ENCODE peak calls at places on chromosome 16, in nine cellular contexts. One of them, this sample, is unnamed.

GRCh38 chr16:47886631-47887415 is 269.0 kb downstream of the ABCC12 start:
- DNase-seq in progenitor cell of endocrine pancreas: no peak
- DNase-seq in activated T-cell treated with anti-CD3 and anti-CD28 coated beads, Interleukin-2, amount 50 U/mL, for 72 hours: no peak
- DNase-seq in HuH-7.5: no peak
- DNase-seq in activated CD4-positive, CD25-positive, alpha-beta regulatory T cell: no peak
- DNase-seq in LoVo: no peak
- DNase-seq in foreskin melanocyte: no peak
- DNase-seq in SW480: no peak
- DNase-seq in cardiac muscle cell: no peak
- DNase-seq in this sample: no peak

GRCh38 chr16:50742521-50743150 is 750 bp downstream of the CYLD start:
- DNase-seq in LoVo: no peak
- DNase-seq in progenitor cell of endocrine pancreas: peak; percentile 29
- DNase-seq in HuH-7.5: peak; percentile 19
- DNase-seq in foreskin melanocyte: no peak
- DNase-seq in activated T-cell treated with anti-CD3 and anti-CD28 coated beads, Interleukin-2, amount 50 U/mL, for 72 hours: peak; percentile 60
- DNase-seq in SW480: peak; percentile 18
- DNase-seq in activated CD4-positive, CD25-positive, alpha-beta regulatory T cell: peak; percentile 22
- DNase-seq in cardiac muscle cell: peak; percentile 31
- DNase-seq in this sample: no peak

GRCh38 chr16:89360760-89361435 is 129.5 kb downstream of the ANKRD11 start:
- DNase-seq in LoVo: no peak
- DNase-seq in cardiac muscle cell: no peak
- DNase-seq in activated CD4-positive, CD25-positive, alpha-beta regulatory T cell: peak; percentile 59
- DNase-seq in activated T-cell treated with anti-CD3 and anti-CD28 coated beads, Interleukin-2, amount 50 U/mL, for 72 hours: peak; percentile 81
- DNase-seq in foreskin melanocyte: no peak
- DNase-seq in SW480: no peak
- DNase-seq in progenitor cell of endocrine pancreas: no peak
- DNase-seq in HuH-7.5: no peak
- DNase-seq in this sample: no peak

GRCh38 chr16:52912565-52913173 is 140.0 kb downstream of the CHD9NB start:
- DNase-seq in HuH-7.5: peak; percentile 20
- DNase-seq in LoVo: peak; percentile 55
- DNase-seq in activated T-cell treated with anti-CD3 and anti-CD28 coated beads, Interleukin-2, amount 50 U/mL, for 72 hours: peak; percentile 38
- DNase-seq in activated CD4-positive, CD25-positive, alpha-beta regulatory T cell: no peak
- DNase-seq in foreskin melanocyte: peak; percentile 48
- DNase-seq in progenitor cell of endocrine pancreas: peak; percentile 61
- DNase-seq in cardiac muscle cell: peak; percentile 65
- DNase-seq in SW480: peak; percentile 59
- DNase-seq in this sample: peak; percentile 14

GRCh38 chr16:21277927-21278706 is at the start of gene CRYM:
- DNase-seq in progenitor cell of endocrine pancreas: peak; percentile 67
- DNase-seq in SW480: peak; percentile 63
- DNase-seq in LoVo: peak; percentile 69
- DNase-seq in activated CD4-positive, CD25-positive, alpha-beta regulatory T cell: no peak
- DNase-seq in activated T-cell treated with anti-CD3 and anti-CD28 coated beads, Interleukin-2, amount 50 U/mL, for 72 hours: peak; percentile 66
- DNase-seq in cardiac muscle cell: peak; percentile 39
- DNase-seq in foreskin melanocyte: no peak
- DNase-seq in HuH-7.5: peak; percentile 60
- DNase-seq in this sample: no peak

GRCh38 chr16:21664801-21665492 is 1.2 kb downstream of the OTOA start:
- DNase-seq in SW480: no peak
- DNase-seq in progenitor cell of endocrine pancreas: no peak
- DNase-seq in LoVo: no peak
- DNase-seq in HuH-7.5: no peak
- DNase-seq in foreskin melanocyte: no peak
- DNase-seq in cardiac muscle cell: no peak
- DNase-seq in activated CD4-positive, CD25-positive, alpha-beta regulatory T cell: no peak
- DNase-seq in activated T-cell treated with anti-CD3 and anti-CD28 coated beads, Interleukin-2, amount 50 U/mL, for 72 hours: no peak
- DNase-seq in this sample: no peak

GRCh38 chr16:74275031-74275636 is 21.5 kb upstream of the PSMD7 start:
- DNase-seq in activated CD4-positive, CD25-positive, alpha-beta regulatory T cell: no peak
- DNase-seq in cardiac muscle cell: peak; percentile 42
- DNase-seq in foreskin melanocyte: peak; percentile 30
- DNase-seq in HuH-7.5: no peak
- DNase-seq in activated T-cell treated with anti-CD3 and anti-CD28 coated beads, Interleukin-2, amount 50 U/mL, for 72 hours: no peak
- DNase-seq in LoVo: peak; percentile 5
- DNase-seq in SW480: peak; percentile 20
- DNase-seq in progenitor cell of endocrine pancreas: no peak
- DNase-seq in this sample: no peak

GRCh38 chr16:87636050-87636684 is 33.9 kb downstream of the JPH3 start:
- DNase-seq in cardiac muscle cell: peak; percentile 88
- DNase-seq in foreskin melanocyte: peak; percentile 64
- DNase-seq in SW480: peak; percentile 87
- DNase-seq in activated T-cell treated with anti-CD3 and anti-CD28 coated beads, Interleukin-2, amount 50 U/mL, for 72 hours: peak; percentile 83
- DNase-seq in activated CD4-positive, CD25-positive, alpha-beta regulatory T cell: peak; percentile 61
- DNase-seq in LoVo: peak; percentile 82
- DNase-seq in progenitor cell of endocrine pancreas: peak; percentile 66
- DNase-seq in HuH-7.5: peak; percentile 99
- DNase-seq in this sample: peak; percentile 67

GRCh38 chr16:46728804-46729203 is 19.3 kb downstream of the MYLK3 start:
- DNase-seq in activated T-cell treated with anti-CD3 and anti-CD28 coated beads, Interleukin-2, amount 50 U/mL, for 72 hours: no peak
- DNase-seq in progenitor cell of endocrine pancreas: no peak
- DNase-seq in foreskin melanocyte: no peak
- DNase-seq in activated CD4-positive, CD25-positive, alpha-beta regulatory T cell: no peak
- DNase-seq in cardiac muscle cell: no peak
- DNase-seq in LoVo: no peak
- DNase-seq in SW480: no peak
- DNase-seq in HuH-7.5: no peak
- DNase-seq in this sample: no peak

GRCh38 chr16:1678500-1679098 is 520 bp downstream of the JPT2 start:
- DNase-seq in HuH-7.5: peak; percentile 31
- DNase-seq in cardiac muscle cell: peak; percentile 22
- DNase-seq in LoVo: peak; percentile 56
- DNase-seq in activated CD4-positive, CD25-positive, alpha-beta regulatory T cell: peak; percentile 18
- DNase-seq in foreskin melanocyte: peak; percentile 29
- DNase-seq in activated T-cell treated with anti-CD3 and anti-CD28 coated beads, Interleukin-2, amount 50 U/mL, for 72 hours: peak; percentile 52
- DNase-seq in progenitor cell of endocrine pancreas: no peak
- DNase-seq in SW480: peak; percentile 53
- DNase-seq in this sample: peak; percentile 38

GRCh38 chr16:3774156-3774767 is 56.9 kb upstream of the TRAP1 start:
- DNase-seq in HuH-7.5: no peak
- DNase-seq in SW480: no peak
- DNase-seq in cardiac muscle cell: peak; percentile 76
- DNase-seq in activated T-cell treated with anti-CD3 and anti-CD28 coated beads, Interleukin-2, amount 50 U/mL, for 72 hours: no peak
- DNase-seq in LoVo: no peak
- DNase-seq in foreskin melanocyte: peak; percentile 34
- DNase-seq in progenitor cell of endocrine pancreas: no peak
- DNase-seq in activated CD4-positive, CD25-positive, alpha-beta regulatory T cell: no peak
- DNase-seq in this sample: no peak

GRCh38 chr16:55510185-55510805 is 1.4 kb downstream of the LPCAT2 start:
- DNase-seq in HuH-7.5: no peak
- DNase-seq in activated CD4-positive, CD25-positive, alpha-beta regulatory T cell: no peak
- DNase-seq in LoVo: no peak
- DNase-seq in foreskin melanocyte: no peak
- DNase-seq in progenitor cell of endocrine pancreas: no peak
- DNase-seq in cardiac muscle cell: no peak
- DNase-seq in SW480: no peak
- DNase-seq in activated T-cell treated with anti-CD3 and anti-CD28 coated beads, Interleukin-2, amount 50 U/mL, for 72 hours: no peak
- DNase-seq in this sample: peak; percentile 70

GRCh38 chr16:3030872-3031212 is 5.9 kb downstream of the BICDL2 start:
- DNase-seq in activated CD4-positive, CD25-positive, alpha-beta regulatory T cell: no peak
- DNase-seq in foreskin melanocyte: no peak
- DNase-seq in HuH-7.5: no peak
- DNase-seq in SW480: no peak
- DNase-seq in progenitor cell of endocrine pancreas: no peak
- DNase-seq in LoVo: no peak
- DNase-seq in cardiac muscle cell: no peak
- DNase-seq in activated T-cell treated with anti-CD3 and anti-CD28 coated beads, Interleukin-2, amount 50 U/mL, for 72 hours: no peak
- DNase-seq in this sample: no peak

GRCh38 chr16:1918890-1919679 is 870 bp upstream of the HS3ST6 start:
- DNase-seq in activated T-cell treated with anti-CD3 and anti-CD28 coated beads, Interleukin-2, amount 50 U/mL, for 72 hours: no peak
- DNase-seq in cardiac muscle cell: no peak
- DNase-seq in HuH-7.5: no peak
- DNase-seq in LoVo: no peak
- DNase-seq in foreskin melanocyte: no peak
- DNase-seq in SW480: no peak
- DNase-seq in progenitor cell of endocrine pancreas: no peak
- DNase-seq in activated CD4-positive, CD25-positive, alpha-beta regulatory T cell: no peak
- DNase-seq in this sample: no peak

GRCh38 chr16:75377971-75378386 is 55.3 kb downstream of the CFDP1 start:
- DNase-seq in HuH-7.5: no peak
- DNase-seq in cardiac muscle cell: peak; percentile 96
- DNase-seq in foreskin melanocyte: peak; percentile 91
- DNase-seq in activated T-cell treated with anti-CD3 and anti-CD28 coated beads, Interleukin-2, amount 50 U/mL, for 72 hours: no peak
- DNase-seq in SW480: no peak
- DNase-seq in LoVo: no peak
- DNase-seq in activated CD4-positive, CD25-positive, alpha-beta regulatory T cell: no peak
- DNase-seq in progenitor cell of endocrine pancreas: no peak
- DNase-seq in this sample: no peak

GRCh38 chr16:85906349-85906748 is 7.4 kb downstream of the IRF8 start:
- DNase-seq in SW480: no peak
- DNase-seq in LoVo: no peak
- DNase-seq in HuH-7.5: no peak
- DNase-seq in foreskin melanocyte: no peak
- DNase-seq in activated CD4-positive, CD25-positive, alpha-beta regulatory T cell: no peak
- DNase-seq in progenitor cell of endocrine pancreas: no peak
- DNase-seq in activated T-cell treated with anti-CD3 and anti-CD28 coated beads, Interleukin-2, amount 50 U/mL, for 72 hours: no peak
- DNase-seq in cardiac muscle cell: no peak
- DNase-seq in this sample: no peak

GRCh38 chr16:13873835-13874438 is 46.0 kb upstream of the ERCC4 start:
- DNase-seq in activated T-cell treated with anti-CD3 and anti-CD28 coated beads, Interleukin-2, amount 50 U/mL, for 72 hours: no peak
- DNase-seq in cardiac muscle cell: peak; percentile 49
- DNase-seq in HuH-7.5: no peak
- DNase-seq in foreskin melanocyte: no peak
- DNase-seq in LoVo: no peak
- DNase-seq in activated CD4-positive, CD25-positive, alpha-beta regulatory T cell: no peak
- DNase-seq in progenitor cell of endocrine pancreas: no peak
- DNase-seq in SW480: peak; percentile 23
- DNase-seq in this sample: no peak

GRCh38 chr16:72367841-72368240 is 195.9 kb upstream of the PMFBP1 start:
- DNase-seq in HuH-7.5: no peak
- DNase-seq in cardiac muscle cell: no peak
- DNase-seq in foreskin melanocyte: no peak
- DNase-seq in activated CD4-positive, CD25-positive, alpha-beta regulatory T cell: no peak
- DNase-seq in SW480: no peak
- DNase-seq in activated T-cell treated with anti-CD3 and anti-CD28 coated beads, Interleukin-2, amount 50 U/mL, for 72 hours: no peak
- DNase-seq in progenitor cell of endocrine pancreas: no peak
- DNase-seq in LoVo: no peak
- DNase-seq in this sample: no peak

GRCh38 chr16:67392301-67393059 is 818 bp downstream of the TPPP3 start:
- DNase-seq in SW480: no peak
- DNase-seq in activated CD4-positive, CD25-positive, alpha-beta regulatory T cell: no peak
- DNase-seq in LoVo: no peak
- DNase-seq in activated T-cell treated with anti-CD3 and anti-CD28 coated beads, Interleukin-2, amount 50 U/mL, for 72 hours: no peak
- DNase-seq in foreskin melanocyte: no peak
- DNase-seq in HuH-7.5: no peak
- DNase-seq in cardiac muscle cell: no peak
- DNase-seq in progenitor cell of endocrine pancreas: no peak
- DNase-seq in this sample: no peak

GRCh38 chr16:4660454-4661007 is 32.8 kb upstream of the NUDT16L1 start:
- DNase-seq in cardiac muscle cell: peak; percentile 64
- DNase-seq in SW480: peak; percentile 87
- DNase-seq in activated CD4-positive, CD25-positive, alpha-beta regulatory T cell: no peak
- DNase-seq in activated T-cell treated with anti-CD3 and anti-CD28 coated beads, Interleukin-2, amount 50 U/mL, for 72 hours: peak; percentile 80
- DNase-seq in foreskin melanocyte: no peak
- DNase-seq in HuH-7.5: no peak
- DNase-seq in LoVo: no peak
- DNase-seq in progenitor cell of endocrine pancreas: no peak
- DNase-seq in this sample: no peak

GRCh38 chr16:69772560-69773254 is 10.6 kb downstream of the WWP2 start:
- DNase-seq in SW480: no peak
- DNase-seq in activated CD4-positive, CD25-positive, alpha-beta regulatory T cell: no peak
- DNase-seq in LoVo: no peak
- DNase-seq in progenitor cell of endocrine pancreas: no peak
- DNase-seq in cardiac muscle cell: peak; percentile 27
- DNase-seq in activated T-cell treated with anti-CD3 and anti-CD28 coated beads, Interleukin-2, amount 50 U/mL, for 72 hours: peak; percentile 51
- DNase-seq in foreskin melanocyte: no peak
- DNase-seq in HuH-7.5: no peak
- DNase-seq in this sample: no peak

GRCh38 chr16:1964046-1964505 is 550 bp downstream of the RPS2 start:
- DNase-seq in progenitor cell of endocrine pancreas: no peak
- DNase-seq in cardiac muscle cell: peak; percentile 54
- DNase-seq in activated T-cell treated with anti-CD3 and anti-CD28 coated beads, Interleukin-2, amount 50 U/mL, for 72 hours: no peak
- DNase-seq in foreskin melanocyte: no peak
- DNase-seq in HuH-7.5: no peak
- DNase-seq in activated CD4-positive, CD25-positive, alpha-beta regulatory T cell: no peak
- DNase-seq in SW480: no peak
- DNase-seq in LoVo: no peak
- DNase-seq in this sample: peak; percentile 62

GRCh38 chr16:17346441-17346773 is 124.4 kb downstream of the XYLT1 start:
- DNase-seq in HuH-7.5: no peak
- DNase-seq in cardiac muscle cell: no peak
- DNase-seq in activated CD4-positive, CD25-positive, alpha-beta regulatory T cell: no peak
- DNase-seq in progenitor cell of endocrine pancreas: no peak
- DNase-seq in foreskin melanocyte: no peak
- DNase-seq in activated T-cell treated with anti-CD3 and anti-CD28 coated beads, Interleukin-2, amount 50 U/mL, for 72 hours: no peak
- DNase-seq in SW480: no peak
- DNase-seq in LoVo: no peak
- DNase-seq in this sample: no peak

GRCh38 chr16:24771132-24771778 is 41.8 kb downstream of the TNRC6A start:
- DNase-seq in activated CD4-positive, CD25-positive, alpha-beta regulatory T cell: no peak
- DNase-seq in LoVo: no peak
- DNase-seq in HuH-7.5: no peak
- DNase-seq in SW480: no peak
- DNase-seq in cardiac muscle cell: peak; percentile 30
- DNase-seq in progenitor cell of endocrine pancreas: no peak
- DNase-seq in foreskin melanocyte: no peak
- DNase-seq in activated T-cell treated with anti-CD3 and anti-CD28 coated beads, Interleukin-2, amount 50 U/mL, for 72 hours: peak; percentile 14
- DNase-seq in this sample: no peak

GRCh38 chr16:87295259-87295658 is 21.9 kb downstream of the C16orf95 start:
- DNase-seq in activated T-cell treated with anti-CD3 and anti-CD28 coated beads, Interleukin-2, amount 50 U/mL, for 72 hours: no peak
- DNase-seq in cardiac muscle cell: no peak
- DNase-seq in LoVo: peak; percentile 73
- DNase-seq in foreskin melanocyte: no peak
- DNase-seq in SW480: peak; percentile 85
- DNase-seq in activated CD4-positive, CD25-positive, alpha-beta regulatory T cell: no peak
- DNase-seq in HuH-7.5: no peak
- DNase-seq in progenitor cell of endocrine pancreas: no peak
- DNase-seq in this sample: no peak

GRCh38 chr16:336269-336668 is 16.3 kb downstream of the AXIN1 start:
- DNase-seq in foreskin melanocyte: no peak
- DNase-seq in HuH-7.5: no peak
- DNase-seq in SW480: no peak
- DNase-seq in progenitor cell of endocrine pancreas: no peak
- DNase-seq in cardiac muscle cell: no peak
- DNase-seq in activated CD4-positive, CD25-positive, alpha-beta regulatory T cell: no peak
- DNase-seq in activated T-cell treated with anti-CD3 and anti-CD28 coated beads, Interleukin-2, amount 50 U/mL, for 72 hours: no peak
- DNase-seq in LoVo: no peak
- DNase-seq in this sample: peak; percentile 75

GRCh38 chr16:64455275-64455674 is 666.6 kb downstream of the CDH11 start:
- DNase-seq in cardiac muscle cell: peak; percentile 57
- DNase-seq in SW480: peak; percentile 6
- DNase-seq in HuH-7.5: no peak
- DNase-seq in LoVo: no peak
- DNase-seq in progenitor cell of endocrine pancreas: no peak
- DNase-seq in activated CD4-positive, CD25-positive, alpha-beta regulatory T cell: no peak
- DNase-seq in activated T-cell treated with anti-CD3 and anti-CD28 coated beads, Interleukin-2, amount 50 U/mL, for 72 hours: no peak
- DNase-seq in foreskin melanocyte: no peak
- DNase-seq in this sample: no peak

GRCh38 chr16:19437280-19437679 is 19.6 kb downstream of the TMC5 start:
- DNase-seq in progenitor cell of endocrine pancreas: no peak
- DNase-seq in foreskin melanocyte: no peak
- DNase-seq in activated T-cell treated with anti-CD3 and anti-CD28 coated beads, Interleukin-2, amount 50 U/mL, for 72 hours: no peak
- DNase-seq in LoVo: no peak
- DNase-seq in SW480: no peak
- DNase-seq in HuH-7.5: no peak
- DNase-seq in activated CD4-positive, CD25-positive, alpha-beta regulatory T cell: no peak
- DNase-seq in cardiac muscle cell: peak; percentile 6
- DNase-seq in this sample: no peak

GRCh38 chr16:82653550-82654511 is 27.1 kb downstream of the CDH13 start:
- DNase-seq in LoVo: peak; percentile 54
- DNase-seq in HuH-7.5: no peak
- DNase-seq in foreskin melanocyte: peak; percentile 78
- DNase-seq in activated T-cell treated with anti-CD3 and anti-CD28 coated beads, Interleukin-2, amount 50 U/mL, for 72 hours: peak; percentile 67
- DNase-seq in activated CD4-positive, CD25-positive, alpha-beta regulatory T cell: peak; percentile 9
- DNase-seq in cardiac muscle cell: peak; percentile 91
- DNase-seq in progenitor cell of endocrine pancreas: no peak
- DNase-seq in SW480: peak; percentile 89
- DNase-seq in this sample: no peak

GRCh38 chr16:10886739-10887269 is 9.8 kb downstream of the CIITA start:
- DNase-seq in progenitor cell of endocrine pancreas: no peak
- DNase-seq in foreskin melanocyte: no peak
- DNase-seq in LoVo: no peak
- DNase-seq in activated CD4-positive, CD25-positive, alpha-beta regulatory T cell: no peak
- DNase-seq in SW480: no peak
- DNase-seq in cardiac muscle cell: no peak
- DNase-seq in HuH-7.5: no peak
- DNase-seq in activated T-cell treated with anti-CD3 and anti-CD28 coated beads, Interleukin-2, amount 50 U/mL, for 72 hours: no peak
- DNase-seq in this sample: no peak